ENCODE peak calls at places on chromosomes 11 and 22, in five cellular contexts. T is naive thymus-derived CD4-positive, alpha-beta T cell; E is transverse colon; B is cardiac muscle cell; X is heart left ventricle. P is an unnamed sample.

GRCh38 chr22:46062971-46063631 is 86.1 kb upstream of the WNT7B start:
- DNase-seq in B (no peak), T (no peak), X (peak; percentile 23), E (peak; percentile 7), P (no peak)

GRCh38 chr11:122240621-122241020 is 124.6 kb upstream of the BLID start:
- DNase-seq in B (no peak), E (no peak), T (no peak), X (no peak), P (no peak)

GRCh38 chr11:33689089-33689488 is 11.5 kb downstream of the C11orf91 start:
- DNase-seq in E (no peak), B (no peak), X (no peak), T (no peak), P (no peak)

GRCh38 chr11:116683982-116684381 is 88.8 kb downstream of the BUD13 start:
- DNase-seq in B (no peak), T (no peak), E (no peak), X (no peak), P (no peak)

GRCh38 chr11:36372101-36372767 is 76.1 kb downstream of the PRR5L start:
- DNase-seq in B (peak; percentile 96), T (no peak), X (no peak), E (no peak), P (no peak)

GRCh38 chr22:44357962-44358553 is 45.3 kb upstream of the SHISAL1 start:
- DNase-seq in E (peak; percentile 19), T (no peak), B (peak; percentile 54), X (peak; percentile 49), P (peak; percentile 77)

GRCh38 chr11:60868682-60869450 is 1.5 kb downstream of the ZP1 start:
- DNase-seq in X (no peak), T (no peak), E (no peak), B (no peak), P (no peak)

GRCh38 chr22:27238935-27239510 is 562.5 kb downstream of the MN1 start:
- DNase-seq in E (no peak), T (no peak), X (peak; percentile 91), B (peak; percentile 100), P (peak; percentile 89)

GRCh38 chr11:118621071-118621815 is 13.8 kb downstream of the PHLDB1 start:
- DNase-seq in X (peak; percentile 94), E (peak; percentile 82), T (peak; percentile 21), B (peak; percentile 94), P (peak; percentile 85)

GRCh38 chr11:46397526-46397925 is 6.0 kb upstream of the CHRM4 start:
- DNase-seq in E (no peak), X (no peak), T (no peak), B (no peak), P (no peak)

GRCh38 chr11:206002-206384 is 1.2 kb downstream of the BET1L start:
- DNase-seq in E (peak; percentile 7), T (no peak), X (no peak), B (no peak), P (no peak)
- H3K27ac ChIP-seq in E (peak overlapping the region; percentile 100), T (peak overlapping the region; percentile 93), X (peak overlapping the region; percentile 100), B (no peak overlapping the region), P (peak overlapping the region; percentile 99)

GRCh38 chr22:39148024-39148726 is 4.3 kb downstream of the CBX7 start:
- DNase-seq in T (no peak), E (no peak), X (peak; percentile 26), B (no peak), P (no peak)
- H3K4me1 ChIP-seq in T (peaks cover 48% of the 10 kb centered on the region), E (peaks cover 72% of the 10 kb centered on the region), X (peaks cover 33% of the 10 kb centered on the region), B (peaks cover 13% of the 10 kb centered on the region), P (peaks cover 85% of the 10 kb centered on the region)

DNA sequence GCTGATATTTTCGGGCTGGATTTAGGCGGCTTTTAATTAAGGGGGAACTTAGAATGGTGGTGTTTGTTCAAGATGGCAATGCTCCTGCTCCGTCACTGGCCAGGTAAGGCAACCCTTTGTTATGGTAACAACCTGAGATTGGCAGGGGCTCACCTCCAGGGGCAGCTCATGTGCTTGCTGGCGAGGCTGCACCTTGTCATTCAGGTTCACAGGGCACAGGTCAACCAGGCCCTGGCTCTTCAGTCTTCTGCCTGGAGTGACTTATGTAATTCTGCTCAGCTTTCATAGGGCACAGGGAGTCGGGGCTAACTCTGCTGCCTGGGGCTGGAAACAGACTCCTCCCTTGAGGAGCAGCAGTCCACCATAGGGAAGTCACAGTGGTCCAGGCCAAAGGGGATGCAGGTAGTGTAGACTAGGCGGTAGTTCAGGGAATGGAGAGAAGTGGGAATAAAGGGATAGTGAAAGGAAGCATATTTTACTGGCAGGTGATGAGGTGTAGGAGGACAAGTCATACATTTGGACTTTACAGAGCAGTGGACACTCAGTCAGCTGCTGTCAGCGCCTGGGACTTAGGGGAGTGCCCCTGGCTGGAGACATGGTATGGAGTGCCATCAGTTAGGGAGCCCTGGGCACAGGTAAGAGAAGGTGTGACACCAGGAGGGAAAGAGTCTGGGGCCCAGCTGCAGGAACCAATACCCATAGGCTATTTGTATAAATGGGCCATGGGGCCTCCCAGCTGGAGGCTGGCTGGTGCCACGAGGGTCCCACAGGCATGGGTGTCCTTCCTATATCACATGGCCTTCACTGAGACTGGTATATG is 1.3 kb upstream of the MIF start:
- DNase-seq in T (no peak), X (no peak), B (no peak), E (no peak), P (no peak)
- H3K27ac ChIP-seq in T (peak overlapping the region; percentile 93), X (no peak overlapping the region), B (peak overlapping the region; percentile 93), E (peak overlapping the region; percentile 92), P (no peak overlapping the region)

GRCh38 chr11:111322534-111322933 is 24.2 kb downstream of the POU2AF3 start:
- DNase-seq in B (no peak), X (no peak), E (no peak), T (no peak), P (no peak)
- H3K4me1 ChIP-seq in B (no peaks in the 10 kb centered on the region), X (no peaks in the 10 kb centered on the region), E (no peaks in the 10 kb centered on the region), T (no peaks in the 10 kb centered on the region), P (no peaks in the 10 kb centered on the region)

GRCh38 chr11:10415817-10416392 is 39.2 kb upstream of the AMPD3 start:
- DNase-seq in B (no peak), X (no peak), T (no peak), E (no peak), P (no peak)

GRCh38 chr11:10414659-10415058 is 40.4 kb upstream of the AMPD3 start:
- DNase-seq in B (peak; percentile 83), E (peak; percentile 26), T (peak; percentile 5), X (peak; percentile 51), P (peak; percentile 59)

GRCh38 chr11:10412266-10412665 is 42.8 kb upstream of the AMPD3 start:
- DNase-seq in X (no peak), T (no peak), B (no peak), E (no peak), P (no peak)

GRCh38 chr11:10413268-10413667 is 41.8 kb upstream of the AMPD3 start:
- DNase-seq in B (peak; percentile 26), E (peak; percentile 33), X (no peak), T (peak; percentile 57), P (peak; percentile 58)

GRCh38 chr11:10414181-10414580 is 40.9 kb upstream of the AMPD3 start:
- DNase-seq in T (no peak), X (no peak), B (peak; percentile 13), E (no peak), P (no peak)
- H3K27ac ChIP-seq in T (no peak overlapping the region), X (peak overlapping the region; percentile 84), B (no peak overlapping the region), E (peak overlapping the region; percentile 57), P (peak overlapping the region; percentile 23)

GRCh38 chr22:35860837-35861236 is 143.2 kb downstream of the APOL5 start:
- DNase-seq in B (no peak), X (no peak), E (no peak), T (no peak), P (no peak)

GRCh38 chr22:35861451-35861850 is 143.8 kb downstream of the APOL5 start:
- DNase-seq in X (no peak), E (no peak), B (no peak), T (no peak), P (no peak)

GRCh38 chr22:35866646-35867045 is 149.0 kb downstream of the APOL5 start:
- DNase-seq in E (no peak), B (peak; percentile 71), X (no peak), T (no peak), P (no peak)

GRCh38 chr22:35862697-35863096 is 145.0 kb downstream of the APOL5 start:
- DNase-seq in E (no peak), B (no peak), X (no peak), T (no peak), P (no peak)

GRCh38 chr22:35863432-35863831 is 145.8 kb downstream of the APOL5 start:
- DNase-seq in X (no peak), T (no peak), B (no peak), E (no peak), P (no peak)
- H3K4me1 ChIP-seq in X (peaks cover 38% of the 10 kb centered on the region), T (no peaks in the 10 kb centered on the region), B (peaks cover 41% of the 10 kb centered on the region), E (peaks cover 8% of the 10 kb centered on the region), P (peaks cover 43% of the 10 kb centered on the region)

GRCh38 chr11:113774174-113774503 is 647 bp upstream of the ZW10 start:
- DNase-seq in T (no peak), X (no peak), E (no peak), B (no peak), P (no peak)

GRCh38 chr11:113773092-113773415 is 438 bp downstream of the ZW10 start:
- DNase-seq in X (peak; percentile 41), B (peak; percentile 41), T (no peak), E (peak; percentile 29), P (no peak)

GRCh38 chr11:113778111-113778910 is 1.3 kb upstream of the CLDN25 start:
- DNase-seq in B (peak; percentile 12), E (no peak), T (no peak), X (peak; percentile 42), P (no peak)

GRCh38 chr11:113771964-113772363 is 1.5 kb downstream of the ZW10 start:
- DNase-seq in B (no peak), T (no peak), X (no peak), E (no peak), P (no peak)

DNA sequence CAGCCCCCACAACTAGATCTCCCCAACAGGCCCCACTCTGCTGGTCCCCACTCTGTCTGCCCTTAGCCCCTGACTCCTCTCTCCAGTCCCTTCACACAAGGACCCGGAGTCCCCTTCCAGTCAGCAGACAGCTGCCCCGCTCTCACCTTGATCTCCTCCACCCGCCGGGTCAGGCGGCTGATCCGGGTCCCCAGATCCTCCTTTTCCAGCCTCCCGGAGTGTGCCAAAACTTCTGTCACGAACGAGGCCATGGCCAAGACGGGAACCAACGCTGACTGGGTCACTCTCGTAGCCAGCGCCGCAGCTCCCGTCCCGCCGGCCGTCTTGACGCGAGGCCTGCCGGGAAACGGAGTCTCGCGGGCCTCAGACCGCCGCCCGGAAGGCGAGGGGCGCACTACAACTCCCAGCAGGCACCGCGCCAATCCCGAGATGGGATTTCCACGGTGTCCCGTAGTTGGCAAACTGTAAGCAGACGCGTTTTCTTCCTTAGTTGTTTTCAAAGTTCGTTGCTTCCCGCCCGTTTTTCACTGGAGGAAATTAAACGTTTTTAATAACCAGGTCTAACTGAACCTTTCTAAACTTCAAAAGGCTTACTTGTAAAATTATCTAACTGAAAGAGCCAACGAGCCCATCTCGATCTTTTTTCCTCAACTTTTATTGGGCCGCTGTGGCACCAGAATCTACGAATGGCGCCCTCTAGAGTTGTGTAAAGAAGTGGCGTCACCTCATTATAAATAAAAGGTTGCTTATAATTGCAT is at the start of gene ZW10:
- DNase-seq in E (peak; percentile 98), B (peak; percentile 99), X (peak; percentile 98), T (peak; percentile 90), P (peak; percentile 96)
- H3K27ac ChIP-seq in E (peak within 1 kb of the TSS; percentile 88), B (peak within 1 kb of the TSS; percentile 74), X (peak within 1 kb of the TSS; percentile 87), T (peak within 1 kb of the TSS; percentile 81), P (peak within 1 kb of the TSS; percentile 89)

DNA sequence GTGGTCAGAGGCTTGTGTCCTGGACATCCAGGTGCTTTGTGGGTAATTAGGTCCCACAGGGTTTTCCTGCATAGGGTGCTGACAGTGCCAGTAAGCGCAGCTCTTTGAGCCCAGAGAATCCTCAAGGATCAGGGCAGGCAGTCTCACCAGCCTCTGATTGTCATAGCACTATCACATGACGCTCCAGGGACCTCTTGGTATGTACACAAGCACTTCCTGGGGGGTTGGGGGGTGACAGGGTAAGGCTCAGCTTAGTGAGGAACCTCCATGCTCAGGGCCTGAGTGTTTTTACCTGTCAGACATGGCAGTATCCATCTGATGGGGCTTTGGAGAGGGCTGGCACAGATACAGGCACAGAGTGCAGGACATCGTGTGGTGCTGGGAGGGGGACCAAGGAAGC is 27.9 kb upstream of the SUSD2 start:
- DNase-seq in B (peak; percentile 29), X (no peak), T (peak; percentile 70), E (peak; percentile 39), P (no peak)
- H3K4me1 ChIP-seq in B (peaks cover 67% of the 10 kb centered on the region), X (peaks cover 15% of the 10 kb centered on the region), T (peaks cover 55% of the 10 kb centered on the region), E (peaks cover 35% of the 10 kb centered on the region), P (peaks cover 46% of the 10 kb centered on the region)